ENCODE peak calls at places on chromosome X, in nine cellular contexts. One of them, this sample, is unnamed.

GRCh38 chrX:70422886-70423336 is at the start of gene GDPD2:
- DNase-seq in activated CD4-positive, alpha-beta T cell treated with anti-CD3 and anti-CD28 coated beads, Interleukin-2, amount 10 ng/mL, durations not matched to agents 7 days and 5 days: no peak
- DNase-seq in fibroblast of mammary gland: peak
- DNase-seq in RCC 7860: peak
- DNase-seq in AG04450: no peak
- DNase-seq in stimulated activated CD8-positive, alpha-beta memory T cell treated with anti-CD3 and anti-CD28 coated beads, Interleukin-7, amount 100 ng/mL, for 1 hour: no peak
- DNase-seq in psoas muscle: no peak
- DNase-seq in globus pallidus: peak
- DNase-seq in right cardiac atrium: no peak
- DNase-seq in this sample: no peak

GRCh38 chrX:12610079-12610478 is 181.1 kb upstream of the PRPS2 start:
- DNase-seq in activated CD4-positive, alpha-beta T cell treated with anti-CD3 and anti-CD28 coated beads, Interleukin-2, amount 10 ng/mL, durations not matched to agents 7 days and 5 days: no peak
- DNase-seq in fibroblast of mammary gland: peak
- DNase-seq in RCC 7860: peak
- DNase-seq in AG04450: peak
- DNase-seq in stimulated activated CD8-positive, alpha-beta memory T cell treated with anti-CD3 and anti-CD28 coated beads, Interleukin-7, amount 100 ng/mL, for 1 hour: no peak
- DNase-seq in psoas muscle: no peak
- DNase-seq in globus pallidus: no peak
- DNase-seq in right cardiac atrium: no peak
- DNase-seq in this sample: peak

GRCh38 chrX:21487832-21488231 is 113.6 kb downstream of the CNKSR2 start:
- DNase-seq in activated CD4-positive, alpha-beta T cell treated with anti-CD3 and anti-CD28 coated beads, Interleukin-2, amount 10 ng/mL, durations not matched to agents 7 days and 5 days: no peak
- DNase-seq in fibroblast of mammary gland: no peak
- DNase-seq in RCC 7860: no peak
- DNase-seq in AG04450: no peak
- DNase-seq in stimulated activated CD8-positive, alpha-beta memory T cell treated with anti-CD3 and anti-CD28 coated beads, Interleukin-7, amount 100 ng/mL, for 1 hour: no peak
- DNase-seq in psoas muscle: no peak
- DNase-seq in globus pallidus: no peak
- DNase-seq in right cardiac atrium: no peak
- DNase-seq in this sample: peak

GRCh38 chrX:34918091-34918736 is 24.4 kb upstream of the FAM47B start:
- DNase-seq in activated CD4-positive, alpha-beta T cell treated with anti-CD3 and anti-CD28 coated beads, Interleukin-2, amount 10 ng/mL, durations not matched to agents 7 days and 5 days: no peak
- DNase-seq in fibroblast of mammary gland: peak
- DNase-seq in RCC 7860: peak
- DNase-seq in AG04450: peak
- DNase-seq in stimulated activated CD8-positive, alpha-beta memory T cell treated with anti-CD3 and anti-CD28 coated beads, Interleukin-7, amount 100 ng/mL, for 1 hour: no peak
- DNase-seq in psoas muscle: no peak
- DNase-seq in globus pallidus: no peak
- DNase-seq in right cardiac atrium: no peak
- DNase-seq in this sample: peak

GRCh38 chrX:8721536-8721935 is 10.4 kb downstream of the ANOS1 start:
- DNase-seq in activated CD4-positive, alpha-beta T cell treated with anti-CD3 and anti-CD28 coated beads, Interleukin-2, amount 10 ng/mL, durations not matched to agents 7 days and 5 days: no peak
- DNase-seq in fibroblast of mammary gland: no peak
- DNase-seq in RCC 7860: no peak
- DNase-seq in AG04450: no peak
- DNase-seq in stimulated activated CD8-positive, alpha-beta memory T cell treated with anti-CD3 and anti-CD28 coated beads, Interleukin-7, amount 100 ng/mL, for 1 hour: no peak
- DNase-seq in psoas muscle: no peak
- DNase-seq in globus pallidus: no peak
- DNase-seq in right cardiac atrium: no peak
- DNase-seq in this sample: no peak

GRCh38 chrX:39688576-39689373 is 409.0 kb downstream of the BCOR start:
- DNase-seq in activated CD4-positive, alpha-beta T cell treated with anti-CD3 and anti-CD28 coated beads, Interleukin-2, amount 10 ng/mL, durations not matched to agents 7 days and 5 days: peak
- DNase-seq in fibroblast of mammary gland: no peak
- DNase-seq in RCC 7860: no peak
- DNase-seq in AG04450: no peak
- DNase-seq in stimulated activated CD8-positive, alpha-beta memory T cell treated with anti-CD3 and anti-CD28 coated beads, Interleukin-7, amount 100 ng/mL, for 1 hour: no peak
- DNase-seq in psoas muscle: peak
- DNase-seq in globus pallidus: peak
- DNase-seq in right cardiac atrium: peak
- DNase-seq in this sample: no peak

GRCh38 chrX:9456250-9457074 is 8.4 kb upstream of the TBL1X start:
- DNase-seq in activated CD4-positive, alpha-beta T cell treated with anti-CD3 and anti-CD28 coated beads, Interleukin-2, amount 10 ng/mL, durations not matched to agents 7 days and 5 days: peak
- DNase-seq in fibroblast of mammary gland: no peak
- DNase-seq in RCC 7860: no peak
- DNase-seq in AG04450: no peak
- DNase-seq in stimulated activated CD8-positive, alpha-beta memory T cell treated with anti-CD3 and anti-CD28 coated beads, Interleukin-7, amount 100 ng/mL, for 1 hour: no peak
- DNase-seq in psoas muscle: no peak
- DNase-seq in globus pallidus: no peak
- DNase-seq in right cardiac atrium: no peak
- DNase-seq in this sample: no peak

GRCh38 chrX:18574591-18574990 is 97.3 kb downstream of the RS1 start:
- DNase-seq in activated CD4-positive, alpha-beta T cell treated with anti-CD3 and anti-CD28 coated beads, Interleukin-2, amount 10 ng/mL, durations not matched to agents 7 days and 5 days: no peak
- DNase-seq in fibroblast of mammary gland: peak
- DNase-seq in RCC 7860: no peak
- DNase-seq in AG04450: peak
- DNase-seq in stimulated activated CD8-positive, alpha-beta memory T cell treated with anti-CD3 and anti-CD28 coated beads, Interleukin-7, amount 100 ng/mL, for 1 hour: no peak
- DNase-seq in psoas muscle: peak
- DNase-seq in globus pallidus: no peak
- DNase-seq in right cardiac atrium: peak
- DNase-seq in this sample: peak

GRCh38 chrX:5810636-5811035 is 418.0 kb downstream of the NLGN4X start:
- DNase-seq in activated CD4-positive, alpha-beta T cell treated with anti-CD3 and anti-CD28 coated beads, Interleukin-2, amount 10 ng/mL, durations not matched to agents 7 days and 5 days: no peak
- DNase-seq in fibroblast of mammary gland: no peak
- DNase-seq in RCC 7860: no peak
- DNase-seq in AG04450: no peak
- DNase-seq in stimulated activated CD8-positive, alpha-beta memory T cell treated with anti-CD3 and anti-CD28 coated beads, Interleukin-7, amount 100 ng/mL, for 1 hour: no peak
- DNase-seq in psoas muscle: no peak
- DNase-seq in globus pallidus: no peak
- DNase-seq in right cardiac atrium: no peak
- DNase-seq in this sample: no peak

GRCh38 chrX:56564921-56565861 is 1.8 kb downstream of the UBQLN2 start:
- DNase-seq in activated CD4-positive, alpha-beta T cell treated with anti-CD3 and anti-CD28 coated beads, Interleukin-2, amount 10 ng/mL, durations not matched to agents 7 days and 5 days: peak
- DNase-seq in fibroblast of mammary gland: peak
- DNase-seq in RCC 7860: no peak
- DNase-seq in AG04450: no peak
- DNase-seq in stimulated activated CD8-positive, alpha-beta memory T cell treated with anti-CD3 and anti-CD28 coated beads, Interleukin-7, amount 100 ng/mL, for 1 hour: no peak
- DNase-seq in psoas muscle: no peak
- DNase-seq in globus pallidus: peak
- DNase-seq in right cardiac atrium: no peak
- DNase-seq in this sample: no peak

GRCh38 chrX:1537031-1537715 is at the start of gene P2RY8:
- DNase-seq in activated CD4-positive, alpha-beta T cell treated with anti-CD3 and anti-CD28 coated beads, Interleukin-2, amount 10 ng/mL, durations not matched to agents 7 days and 5 days: peak
- DNase-seq in fibroblast of mammary gland: peak
- DNase-seq in RCC 7860: no peak
- DNase-seq in AG04450: no peak
- DNase-seq in stimulated activated CD8-positive, alpha-beta memory T cell treated with anti-CD3 and anti-CD28 coated beads, Interleukin-7, amount 100 ng/mL, for 1 hour: peak
- DNase-seq in psoas muscle: peak
- DNase-seq in globus pallidus: no peak
- DNase-seq in right cardiac atrium: peak
- DNase-seq in this sample: no peak

GRCh38 chrX:65643046-65643785 is 24.2 kb upstream of the MSN start:
- DNase-seq in activated CD4-positive, alpha-beta T cell treated with anti-CD3 and anti-CD28 coated beads, Interleukin-2, amount 10 ng/mL, durations not matched to agents 7 days and 5 days: no peak
- DNase-seq in fibroblast of mammary gland: peak
- DNase-seq in RCC 7860: no peak
- DNase-seq in AG04450: no peak
- DNase-seq in stimulated activated CD8-positive, alpha-beta memory T cell treated with anti-CD3 and anti-CD28 coated beads, Interleukin-7, amount 100 ng/mL, for 1 hour: no peak
- DNase-seq in psoas muscle: no peak
- DNase-seq in globus pallidus: no peak
- DNase-seq in right cardiac atrium: no peak
- DNase-seq in this sample: no peak

GRCh38 chrX:17405225-17405969 is 30.4 kb downstream of the NHS start:
- DNase-seq in activated CD4-positive, alpha-beta T cell treated with anti-CD3 and anti-CD28 coated beads, Interleukin-2, amount 10 ng/mL, durations not matched to agents 7 days and 5 days: no peak
- DNase-seq in fibroblast of mammary gland: peak
- DNase-seq in RCC 7860: peak
- DNase-seq in AG04450: no peak
- DNase-seq in stimulated activated CD8-positive, alpha-beta memory T cell treated with anti-CD3 and anti-CD28 coated beads, Interleukin-7, amount 100 ng/mL, for 1 hour: no peak
- DNase-seq in psoas muscle: no peak
- DNase-seq in globus pallidus: no peak
- DNase-seq in right cardiac atrium: no peak
- DNase-seq in this sample: no peak

GRCh38 chrX:130224810-130225209 is 43.9 kb downstream of the ZNF280C start:
- DNase-seq in activated CD4-positive, alpha-beta T cell treated with anti-CD3 and anti-CD28 coated beads, Interleukin-2, amount 10 ng/mL, durations not matched to agents 7 days and 5 days: no peak
- DNase-seq in fibroblast of mammary gland: peak
- DNase-seq in RCC 7860: no peak
- DNase-seq in AG04450: no peak
- DNase-seq in stimulated activated CD8-positive, alpha-beta memory T cell treated with anti-CD3 and anti-CD28 coated beads, Interleukin-7, amount 100 ng/mL, for 1 hour: no peak
- DNase-seq in psoas muscle: no peak
- DNase-seq in globus pallidus: no peak
- DNase-seq in right cardiac atrium: no peak
- DNase-seq in this sample: no peak

GRCh38 chrX:49206543-49206942 is 6.5 kb upstream of the SYP start:
- DNase-seq in activated CD4-positive, alpha-beta T cell treated with anti-CD3 and anti-CD28 coated beads, Interleukin-2, amount 10 ng/mL, durations not matched to agents 7 days and 5 days: no peak
- DNase-seq in fibroblast of mammary gland: no peak
- DNase-seq in RCC 7860: no peak
- DNase-seq in AG04450: no peak
- DNase-seq in stimulated activated CD8-positive, alpha-beta memory T cell treated with anti-CD3 and anti-CD28 coated beads, Interleukin-7, amount 100 ng/mL, for 1 hour: no peak
- DNase-seq in psoas muscle: no peak
- DNase-seq in globus pallidus: no peak
- DNase-seq in right cardiac atrium: no peak
- DNase-seq in this sample: no peak

GRCh38 chrX:121122332-121122731 is 74.9 kb downstream of the GLUD2 start:
- DNase-seq in activated CD4-positive, alpha-beta T cell treated with anti-CD3 and anti-CD28 coated beads, Interleukin-2, amount 10 ng/mL, durations not matched to agents 7 days and 5 days: no peak
- DNase-seq in fibroblast of mammary gland: peak
- DNase-seq in RCC 7860: no peak
- DNase-seq in AG04450: no peak
- DNase-seq in stimulated activated CD8-positive, alpha-beta memory T cell treated with anti-CD3 and anti-CD28 coated beads, Interleukin-7, amount 100 ng/mL, for 1 hour: no peak
- DNase-seq in psoas muscle: no peak
- DNase-seq in globus pallidus: no peak
- DNase-seq in right cardiac atrium: no peak
- DNase-seq in this sample: no peak

GRCh38 chrX:29066516-29066915 is 479.3 kb downstream of the IL1RAPL1 start:
- DNase-seq in activated CD4-positive, alpha-beta T cell treated with anti-CD3 and anti-CD28 coated beads, Interleukin-2, amount 10 ng/mL, durations not matched to agents 7 days and 5 days: no peak
- DNase-seq in fibroblast of mammary gland: no peak
- DNase-seq in RCC 7860: no peak
- DNase-seq in AG04450: no peak
- DNase-seq in stimulated activated CD8-positive, alpha-beta memory T cell treated with anti-CD3 and anti-CD28 coated beads, Interleukin-7, amount 100 ng/mL, for 1 hour: no peak
- DNase-seq in psoas muscle: no peak
- DNase-seq in globus pallidus: no peak
- DNase-seq in right cardiac atrium: no peak
- DNase-seq in this sample: no peak

GRCh38 chrX:19005909-19006308 is 22.0 kb upstream of the PHKA2 start:
- DNase-seq in activated CD4-positive, alpha-beta T cell treated with anti-CD3 and anti-CD28 coated beads, Interleukin-2, amount 10 ng/mL, durations not matched to agents 7 days and 5 days: no peak
- DNase-seq in fibroblast of mammary gland: no peak
- DNase-seq in RCC 7860: no peak
- DNase-seq in AG04450: no peak
- DNase-seq in stimulated activated CD8-positive, alpha-beta memory T cell treated with anti-CD3 and anti-CD28 coated beads, Interleukin-7, amount 100 ng/mL, for 1 hour: no peak
- DNase-seq in psoas muscle: no peak
- DNase-seq in globus pallidus: no peak
- DNase-seq in right cardiac atrium: no peak
- DNase-seq in this sample: no peak

GRCh38 chrX:10447577-10448214 is 172.7 kb downstream of the MID1 start:
- DNase-seq in activated CD4-positive, alpha-beta T cell treated with anti-CD3 and anti-CD28 coated beads, Interleukin-2, amount 10 ng/mL, durations not matched to agents 7 days and 5 days: no peak
- DNase-seq in fibroblast of mammary gland: no peak
- DNase-seq in RCC 7860: no peak
- DNase-seq in AG04450: no peak
- DNase-seq in stimulated activated CD8-positive, alpha-beta memory T cell treated with anti-CD3 and anti-CD28 coated beads, Interleukin-7, amount 100 ng/mL, for 1 hour: no peak
- DNase-seq in psoas muscle: no peak
- DNase-seq in globus pallidus: no peak
- DNase-seq in right cardiac atrium: no peak
- DNase-seq in this sample: peak

GRCh38 chrX:12890467-12890866 is 16.0 kb upstream of the TLR8 start:
- DNase-seq in activated CD4-positive, alpha-beta T cell treated with anti-CD3 and anti-CD28 coated beads, Interleukin-2, amount 10 ng/mL, durations not matched to agents 7 days and 5 days: peak
- DNase-seq in fibroblast of mammary gland: no peak
- DNase-seq in RCC 7860: no peak
- DNase-seq in AG04450: no peak
- DNase-seq in stimulated activated CD8-positive, alpha-beta memory T cell treated with anti-CD3 and anti-CD28 coated beads, Interleukin-7, amount 100 ng/mL, for 1 hour: no peak
- DNase-seq in psoas muscle: no peak
- DNase-seq in globus pallidus: no peak
- DNase-seq in right cardiac atrium: no peak
- DNase-seq in this sample: no peak

GRCh38 chrX:141989802-141990201 is 86.1 kb downstream of the MAGEC1 start:
- DNase-seq in activated CD4-positive, alpha-beta T cell treated with anti-CD3 and anti-CD28 coated beads, Interleukin-2, amount 10 ng/mL, durations not matched to agents 7 days and 5 days: no peak
- DNase-seq in fibroblast of mammary gland: no peak
- DNase-seq in RCC 7860: no peak
- DNase-seq in AG04450: no peak
- DNase-seq in stimulated activated CD8-positive, alpha-beta memory T cell treated with anti-CD3 and anti-CD28 coated beads, Interleukin-7, amount 100 ng/mL, for 1 hour: no peak
- DNase-seq in psoas muscle: no peak
- DNase-seq in globus pallidus: no peak
- DNase-seq in right cardiac atrium: no peak
- DNase-seq in this sample: peak

GRCh38 chrX:119654112-119654531 is 38.8 kb downstream of the SEPTIN6 start:
- DNase-seq in activated CD4-positive, alpha-beta T cell treated with anti-CD3 and anti-CD28 coated beads, Interleukin-2, amount 10 ng/mL, durations not matched to agents 7 days and 5 days: no peak
- DNase-seq in fibroblast of mammary gland: peak
- DNase-seq in RCC 7860: no peak
- DNase-seq in AG04450: no peak
- DNase-seq in stimulated activated CD8-positive, alpha-beta memory T cell treated with anti-CD3 and anti-CD28 coated beads, Interleukin-7, amount 100 ng/mL, for 1 hour: no peak
- DNase-seq in psoas muscle: peak
- DNase-seq in globus pallidus: peak
- DNase-seq in right cardiac atrium: peak
- DNase-seq in this sample: no peak

GRCh38 chrX:72304877-72305276 is 837 bp downstream of the CITED1 start:
- DNase-seq in activated CD4-positive, alpha-beta T cell treated with anti-CD3 and anti-CD28 coated beads, Interleukin-2, amount 10 ng/mL, durations not matched to agents 7 days and 5 days: no peak
- DNase-seq in fibroblast of mammary gland: no peak
- DNase-seq in RCC 7860: no peak
- DNase-seq in AG04450: no peak
- DNase-seq in stimulated activated CD8-positive, alpha-beta memory T cell treated with anti-CD3 and anti-CD28 coated beads, Interleukin-7, amount 100 ng/mL, for 1 hour: no peak
- DNase-seq in psoas muscle: no peak
- DNase-seq in globus pallidus: no peak
- DNase-seq in right cardiac atrium: no peak
- DNase-seq in this sample: no peak

GRCh38 chrX:150084474-150085229 is 146.4 kb upstream of the EOLA2 start:
- DNase-seq in activated CD4-positive, alpha-beta T cell treated with anti-CD3 and anti-CD28 coated beads, Interleukin-2, amount 10 ng/mL, durations not matched to agents 7 days and 5 days: no peak
- DNase-seq in fibroblast of mammary gland: peak
- DNase-seq in RCC 7860: peak
- DNase-seq in AG04450: peak
- DNase-seq in stimulated activated CD8-positive, alpha-beta memory T cell treated with anti-CD3 and anti-CD28 coated beads, Interleukin-7, amount 100 ng/mL, for 1 hour: no peak
- DNase-seq in psoas muscle: no peak
- DNase-seq in globus pallidus: no peak
- DNase-seq in right cardiac atrium: no peak
- DNase-seq in this sample: no peak

GRCh38 chrX:68249401-68249831 is 183.9 kb downstream of the OPHN1 start:
- DNase-seq in activated CD4-positive, alpha-beta T cell treated with anti-CD3 and anti-CD28 coated beads, Interleukin-2, amount 10 ng/mL, durations not matched to agents 7 days and 5 days: no peak
- DNase-seq in fibroblast of mammary gland: peak
- DNase-seq in RCC 7860: no peak
- DNase-seq in AG04450: no peak
- DNase-seq in stimulated activated CD8-positive, alpha-beta memory T cell treated with anti-CD3 and anti-CD28 coated beads, Interleukin-7, amount 100 ng/mL, for 1 hour: no peak
- DNase-seq in psoas muscle: peak
- DNase-seq in globus pallidus: peak
- DNase-seq in right cardiac atrium: peak
- DNase-seq in this sample: no peak

GRCh38 chrX:155094468-155095061 is 23.3 kb downstream of the BRCC3 start:
- DNase-seq in activated CD4-positive, alpha-beta T cell treated with anti-CD3 and anti-CD28 coated beads, Interleukin-2, amount 10 ng/mL, durations not matched to agents 7 days and 5 days: peak
- DNase-seq in fibroblast of mammary gland: peak
- DNase-seq in RCC 7860: no peak
- DNase-seq in AG04450: no peak
- DNase-seq in stimulated activated CD8-positive, alpha-beta memory T cell treated with anti-CD3 and anti-CD28 coated beads, Interleukin-7, amount 100 ng/mL, for 1 hour: no peak
- DNase-seq in psoas muscle: no peak
- DNase-seq in globus pallidus: no peak
- DNase-seq in right cardiac atrium: no peak
- DNase-seq in this sample: peak

GRCh38 chrX:39157796-39158195 is 356.5 kb downstream of the MID1IP1 start:
- DNase-seq in activated CD4-positive, alpha-beta T cell treated with anti-CD3 and anti-CD28 coated beads, Interleukin-2, amount 10 ng/mL, durations not matched to agents 7 days and 5 days: no peak
- DNase-seq in fibroblast of mammary gland: no peak
- DNase-seq in RCC 7860: peak
- DNase-seq in AG04450: no peak
- DNase-seq in stimulated activated CD8-positive, alpha-beta memory T cell treated with anti-CD3 and anti-CD28 coated beads, Interleukin-7, amount 100 ng/mL, for 1 hour: no peak
- DNase-seq in psoas muscle: no peak
- DNase-seq in globus pallidus: no peak
- DNase-seq in right cardiac atrium: no peak
- DNase-seq in this sample: no peak

GRCh38 chrX:119853449-119853848 is 686 bp upstream of the UPF3B start:
- DNase-seq in activated CD4-positive, alpha-beta T cell treated with anti-CD3 and anti-CD28 coated beads, Interleukin-2, amount 10 ng/mL, durations not matched to agents 7 days and 5 days: no peak
- DNase-seq in fibroblast of mammary gland: no peak
- DNase-seq in RCC 7860: no peak
- DNase-seq in AG04450: no peak
- DNase-seq in stimulated activated CD8-positive, alpha-beta memory T cell treated with anti-CD3 and anti-CD28 coated beads, Interleukin-7, amount 100 ng/mL, for 1 hour: no peak
- DNase-seq in psoas muscle: no peak
- DNase-seq in globus pallidus: no peak
- DNase-seq in right cardiac atrium: no peak
- DNase-seq in this sample: no peak